ENCODE peak calls at places on chromosomes 16 and 17, in seven cellular contexts. S is fibroblast of pulmonary artery, P is A549, A is DND-41, D is mammary epithelial cell, Y is cardiac muscle cell, K is uterus. M is an unnamed sample.

GRCh38 chr16:75219838-75220237 is 1.1 kb downstream of the CTRB1 start:
- DNase-seq in S (no peak), P (no peak), A (peak; percentile 63), D (no peak), Y (no peak), K (no peak), M (peak; percentile 53)

GRCh38 chr16:23408242-23409201 is 44.5 kb downstream of the COG7 start:
- DNase-seq in S (peak; percentile 74), P (peak; percentile 34), A (no peak), D (no peak), Y (no peak), K (no peak), M (no peak)

GRCh38 chr17:17058304-17058703 is 16.0 kb downstream of the MPRIP start:
- DNase-seq in S (no peak), P (no peak), A (no peak), D (no peak), Y (no peak), K (peak; percentile 12), M (no peak)

GRCh38 chr17:63841350-63842172 is 924 bp downstream of the SMARCD2 start:
- DNase-seq in S (peak; percentile 52), P (no peak), A (peak; percentile 28), D (peak; percentile 46), Y (peak; percentile 77), K (peak; percentile 57), M (peak; percentile 27)

GRCh38 chr16:12573730-12574383 is 229.8 kb downstream of the CPPED1 start:
- DNase-seq in S (peak; percentile 54), P (peak; percentile 71), A (peak; percentile 69), D (peak; percentile 38), Y (peak; percentile 55), K (no peak), M (peak; percentile 88)

GRCh38 chr16:10827691-10828341 is 9.2 kb upstream of the TVP23A start:
- DNase-seq in S (peak; percentile 91), P (no peak), A (no peak), D (peak; percentile 62), Y (no peak), K (peak; percentile 84), M (no peak)

GRCh38 chr17:82019905-82020873 is 2.5 kb downstream of the CENPX start:
- DNase-seq in S (peak; percentile 45), P (peak; percentile 72), A (peak; percentile 68), D (no peak), Y (peak; percentile 80), K (no peak), M (peak; percentile 83)

GRCh38 chr17:83195330-83196087 is 116.1 kb downstream of the METRNL start:
- DNase-seq in S (peak; percentile 21), P (no peak), A (no peak), D (no peak), Y (no peak), K (peak; percentile 36), M (no peak)

GRCh38 chr16:49858200-49859129 is 2.6 kb upstream of the ZNF423 start:
- DNase-seq in S (peak; percentile 47), P (peak; percentile 21), A (peak; percentile 13), D (peak; percentile 12), Y (peak; percentile 74), K (peak; percentile 77), M (peak; percentile 70)

GRCh38 chr16:66250686-66251405 is 115.6 kb upstream of the CDH5 start:
- DNase-seq in S (peak; percentile 92), P (no peak), A (no peak), D (peak; percentile 32), Y (no peak), K (peak; percentile 85), M (no peak)

GRCh38 chr16:69812213-69813014 is 50.3 kb downstream of the WWP2 start:
- DNase-seq in S (no peak), P (peak; percentile 37), A (no peak), D (no peak), Y (no peak), K (no peak), M (no peak)

GRCh38 chr16:11129378-11129781 is 126.6 kb downstream of the SOCS1 start:
- DNase-seq in S (peak; percentile 42), P (no peak), A (peak; percentile 47), D (no peak), Y (no peak), K (no peak), M (peak; percentile 24)

GRCh38 chr17:17054636-17055035 is 12.4 kb downstream of the MPRIP start:
- DNase-seq in S (no peak), P (no peak), A (no peak), D (no peak), Y (no peak), K (no peak), M (no peak)

GRCh38 chr17:45641541-45641940 is 142.6 kb upstream of the CRHR1 start:
- DNase-seq in S (no peak), P (no peak), A (no peak), D (no peak), Y (no peak), K (no peak), M (no peak)

GRCh38 chr16:84098939-84099338 is 17.8 kb downstream of the MBTPS1 start:
- DNase-seq in S (no peak), P (no peak), A (no peak), D (no peak), Y (no peak), K (no peak), M (no peak)

GRCh38 chr16:12340151-12340733 is 363.7 kb downstream of the SNX29 start:
- DNase-seq in S (peak; percentile 37), P (peak; percentile 51), A (no peak), D (peak; percentile 59), Y (peak; percentile 35), K (no peak), M (peak; percentile 52)

GRCh38 chr16:54446639-54447038 is 160.1 kb upstream of the IRX3 start:
- DNase-seq in S (peak; percentile 84), P (peak; percentile 5), A (no peak), D (peak; percentile 77), Y (no peak), K (no peak), M (no peak)

GRCh38 chr16:10171225-10171624 is 11.0 kb downstream of the GRIN2A start:
- DNase-seq in S (no peak), P (no peak), A (no peak), D (no peak), Y (no peak), K (no peak), M (no peak)

GRCh38 chr16:17026600-17027242 is 444.0 kb downstream of the XYLT1 start:
- DNase-seq in S (no peak), P (no peak), A (no peak), D (no peak), Y (no peak), K (no peak), M (peak; percentile 80)

GRCh38 chr17:39632153-39632941 is 4.6 kb upstream of the STARD3 start:
- DNase-seq in S (no peak), P (no peak), A (no peak), D (no peak), Y (no peak), K (no peak), M (no peak)

GRCh38 chr16:89890200-89890599 is 16.8 kb downstream of the TCF25 start:
- DNase-seq in S (no peak), P (no peak), A (no peak), D (peak; percentile 14), Y (no peak), K (no peak), M (peak; percentile 78)

GRCh38 chr17:22435231-22435974 is 743.1 kb downstream of the KCNJ18 start:
- DNase-seq in S (no peak), P (no peak), A (no peak), D (no peak), Y (no peak), K (no peak), M (no peak)

GRCh38 chr16:87098361-87098760 is 218.8 kb downstream of the C16orf95 start:
- DNase-seq in S (no peak), P (no peak), A (no peak), D (no peak), Y (no peak), K (no peak), M (no peak)

GRCh38 chr17:35577826-35578194 is 561 bp downstream of the PEX12 start:
- DNase-seq in S (no peak), P (no peak), A (peak; percentile 20), D (peak; percentile 12), Y (no peak), K (no peak), M (no peak)

GRCh38 chr16:77951788-77952187 is 70.6 kb upstream of the CLEC3A start:
- DNase-seq in S (no peak), P (peak; percentile 25), A (no peak), D (peak; percentile 10), Y (peak; percentile 49), K (no peak), M (no peak)
- TF ChIP-seq CTCF in S (peak; percentile 18), P (peak; percentile 35), A (peak; percentile 44), D (peak; percentile 38), Y (peak; percentile 14), K (peak; percentile 16), M (peak; percentile 20)

DNA sequence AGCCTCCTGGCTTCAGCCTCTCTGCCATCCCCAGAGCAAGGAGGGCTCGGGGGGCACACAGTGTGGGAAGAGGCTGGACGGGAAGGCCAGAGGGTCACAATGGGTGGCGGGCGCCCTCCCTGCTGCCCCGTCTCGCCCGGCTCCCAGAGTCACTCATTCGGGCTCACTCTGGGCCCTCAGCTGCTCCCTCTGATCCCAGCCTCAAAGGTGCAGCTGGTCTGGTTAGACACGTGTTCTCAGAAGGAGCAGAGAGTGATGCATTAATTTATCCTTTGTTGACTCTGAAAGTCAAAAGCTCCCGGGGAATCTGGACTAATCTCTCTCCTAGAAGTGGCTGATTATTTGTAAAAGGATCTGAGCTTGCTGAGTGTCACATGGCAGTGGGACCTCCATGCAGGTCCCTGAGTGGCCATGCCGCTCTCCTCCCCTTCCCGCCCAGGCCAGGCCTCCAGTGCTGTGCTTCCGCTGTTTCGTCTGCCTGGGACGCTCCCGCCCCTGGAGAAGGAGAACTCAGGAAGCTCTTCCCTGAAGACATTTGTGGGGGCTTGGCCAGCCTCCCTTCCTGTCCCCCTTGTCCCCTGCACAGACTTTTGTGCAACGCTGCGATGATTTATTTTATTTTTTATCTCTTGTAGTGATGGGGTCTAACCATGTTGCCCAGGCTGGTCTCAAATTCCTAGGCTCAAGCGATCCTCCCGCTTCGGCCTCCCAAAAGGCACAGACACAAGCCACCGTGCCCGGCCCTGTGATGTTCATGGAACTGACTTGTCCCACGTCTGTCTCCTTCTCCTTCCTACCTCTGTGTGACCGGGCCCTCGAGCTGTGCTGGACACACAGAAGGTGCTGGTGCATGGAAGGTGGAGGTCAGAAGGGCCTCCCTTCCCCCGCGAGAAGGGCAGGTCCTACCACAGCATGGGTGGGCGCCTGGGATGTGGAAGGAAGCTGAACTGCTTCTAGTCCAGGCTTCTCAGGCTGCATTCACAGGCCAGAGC is 87.8 kb downstream of the SEC14L1 start:
- DNase-seq in S (no peak), P (no peak), A (no peak), D (no peak), Y (peak; percentile 63), K (no peak), M (no peak)
- TF ChIP-seq CTCF in S (no peak), P (no peak), A (no peak), D (no peak), Y (no peak), K (no peak), M (no peak)

DNA sequence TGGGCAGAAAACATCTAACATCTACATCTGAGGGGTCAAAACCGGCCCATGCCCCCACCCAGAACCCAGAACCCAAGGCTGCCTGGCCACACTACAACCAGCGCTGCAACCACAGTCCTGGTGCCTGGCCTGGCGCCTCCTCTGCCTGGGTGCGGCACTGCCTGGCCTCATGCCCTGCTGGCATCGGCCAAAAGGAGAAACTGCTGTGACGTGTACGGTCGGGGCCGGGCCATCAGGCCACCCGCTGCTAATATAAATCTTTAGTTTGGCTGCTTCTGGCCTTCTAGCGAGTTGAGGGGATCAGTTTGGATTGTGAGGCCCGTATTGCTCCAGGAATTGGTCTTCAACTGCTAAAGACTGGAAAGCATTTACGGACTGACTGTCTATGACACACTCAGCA is 22.8 kb downstream of the TMEM204 start:
- DNase-seq in S (no peak), P (no peak), A (no peak), D (no peak), Y (no peak), K (no peak), M (no peak)
- TF ChIP-seq CTCF in S (no peak), P (no peak), A (no peak), D (no peak), Y (no peak), K (no peak), M (no peak)

GRCh38 chr16:58847902-58848661 is 114.0 kb upstream of the GOT2 start:
- DNase-seq in S (no peak), P (peak; percentile 27), A (no peak), D (no peak), Y (no peak), K (no peak), M (no peak)
- TF ChIP-seq CTCF in S (no peak), P (no peak), A (no peak), D (no peak), Y (no peak), K (no peak), M (no peak)